ENCODE peak calls at places on chromosomes 11 and 22, in six cellular contexts. One of them, this sample, is unnamed. For H3K27me3, the result is how much of the 10 kb centered on the place peaks cover.

GRCh38 chr22:26502688-26503561 is 9.3 kb downstream of the TFIP11 start:
- DNase-seq in suprapubic skin: no peak
- DNase-seq in adrenal gland: peak
- DNase-seq in tibial artery: no peak
- DNase-seq in brain microvascular endothelial cell: peak
- DNase-seq in IMR-90: peak
- DNase-seq in this sample: peak

GRCh38 chr11:108967571-108967970 is 302.7 kb downstream of the DDX10 start:
- DNase-seq in suprapubic skin: no peak
- DNase-seq in adrenal gland: no peak
- DNase-seq in tibial artery: no peak
- DNase-seq in brain microvascular endothelial cell: no peak
- DNase-seq in IMR-90: no peak
- DNase-seq in this sample: no peak

GRCh38 chr11:21986361-21986760 is 206.5 kb upstream of the ANO5 start:
- DNase-seq in suprapubic skin: no peak
- DNase-seq in adrenal gland: no peak
- DNase-seq in tibial artery: no peak
- DNase-seq in brain microvascular endothelial cell: no peak
- DNase-seq in IMR-90: no peak
- DNase-seq in this sample: no peak

GRCh38 chr22:45112136-45112879 is 51.4 kb upstream of the NUP50 start:
- DNase-seq in suprapubic skin: no peak
- DNase-seq in adrenal gland: peak
- DNase-seq in tibial artery: no peak
- DNase-seq in brain microvascular endothelial cell: peak
- DNase-seq in IMR-90: peak
- DNase-seq in this sample: no peak

GRCh38 chr11:6012055-6012668 is 5.4 kb upstream of the OR56A4 start:
- DNase-seq in suprapubic skin: no peak
- DNase-seq in adrenal gland: no peak
- DNase-seq in tibial artery: no peak
- DNase-seq in brain microvascular endothelial cell: no peak
- DNase-seq in IMR-90: no peak
- DNase-seq in this sample: no peak

GRCh38 chr11:18699848-18700261 is 1.3 kb downstream of the TMEM86A start:
- DNase-seq in suprapubic skin: no peak
- DNase-seq in adrenal gland: peak
- DNase-seq in tibial artery: peak
- DNase-seq in brain microvascular endothelial cell: no peak
- DNase-seq in IMR-90: no peak
- DNase-seq in this sample: no peak

GRCh38 chr11:128940156-128940555 is 2.5 kb downstream of the TP53AIP1 start:
- DNase-seq in suprapubic skin: no peak
- DNase-seq in adrenal gland: no peak
- DNase-seq in tibial artery: no peak
- DNase-seq in brain microvascular endothelial cell: no peak
- DNase-seq in IMR-90: no peak
- DNase-seq in this sample: peak

GRCh38 chr22:27809226-27809625 is 7.7 kb upstream of the MN1 start:
- DNase-seq in suprapubic skin: no peak
- DNase-seq in adrenal gland: no peak
- DNase-seq in tibial artery: no peak
- DNase-seq in brain microvascular endothelial cell: no peak
- DNase-seq in IMR-90: no peak
- DNase-seq in this sample: no peak

GRCh38 chr11:44427432-44427831 is 117.5 kb upstream of the ALX4 start:
- DNase-seq in suprapubic skin: no peak
- DNase-seq in adrenal gland: no peak
- DNase-seq in tibial artery: no peak
- DNase-seq in brain microvascular endothelial cell: no peak
- DNase-seq in IMR-90: no peak
- DNase-seq in this sample: no peak

GRCh38 chr11:130580372-130580771 is 131.9 kb downstream of the ADAMTS15 start:
- DNase-seq in suprapubic skin: no peak
- DNase-seq in adrenal gland: no peak
- DNase-seq in tibial artery: no peak
- DNase-seq in brain microvascular endothelial cell: peak
- DNase-seq in IMR-90: peak
- DNase-seq in this sample: peak

GRCh38 chr11:67492069-67492727 is 9.4 kb downstream of the AIP start:
- DNase-seq in suprapubic skin: no peak
- DNase-seq in adrenal gland: no peak
- DNase-seq in tibial artery: no peak
- DNase-seq in brain microvascular endothelial cell: no peak
- DNase-seq in IMR-90: no peak
- DNase-seq in this sample: no peak

GRCh38 chr11:575324-575995 is 810 bp upstream of the PHRF1 start:
- DNase-seq in suprapubic skin: peak
- DNase-seq in adrenal gland: no peak
- DNase-seq in tibial artery: peak
- DNase-seq in brain microvascular endothelial cell: no peak
- DNase-seq in IMR-90: no peak
- DNase-seq in this sample: no peak

GRCh38 chr22:35156945-35157344 is 91.0 kb downstream of the ISX start:
- DNase-seq in suprapubic skin: no peak
- DNase-seq in adrenal gland: no peak
- DNase-seq in tibial artery: no peak
- DNase-seq in brain microvascular endothelial cell: no peak
- DNase-seq in IMR-90: no peak
- DNase-seq in this sample: no peak

GRCh38 chr22:23501708-23502107 is 78.4 kb downstream of the IGLL1 start:
- DNase-seq in suprapubic skin: no peak
- DNase-seq in adrenal gland: peak
- DNase-seq in tibial artery: no peak
- DNase-seq in brain microvascular endothelial cell: no peak
- DNase-seq in IMR-90: no peak
- DNase-seq in this sample: no peak

GRCh38 chr11:34652191-34652958 is 31.5 kb downstream of the EHF start:
- DNase-seq in suprapubic skin: no peak
- DNase-seq in adrenal gland: no peak
- DNase-seq in tibial artery: no peak
- DNase-seq in brain microvascular endothelial cell: no peak
- DNase-seq in IMR-90: peak
- DNase-seq in this sample: peak

GRCh38 chr11:6258141-6258540 is 1.5 kb upstream of the CCKBR start:
- DNase-seq in suprapubic skin: no peak
- DNase-seq in adrenal gland: no peak
- DNase-seq in tibial artery: no peak
- DNase-seq in brain microvascular endothelial cell: no peak
- DNase-seq in IMR-90: no peak
- DNase-seq in this sample: no peak

GRCh38 chr11:15434529-15434928 is 319.8 kb downstream of the INSC start:
- DNase-seq in suprapubic skin: no peak
- DNase-seq in adrenal gland: no peak
- DNase-seq in tibial artery: no peak
- DNase-seq in brain microvascular endothelial cell: no peak
- DNase-seq in IMR-90: no peak
- DNase-seq in this sample: no peak

GRCh38 chr11:65779919-65780769 is 632 bp downstream of the AP5B1 start:
- DNase-seq in suprapubic skin: peak
- DNase-seq in adrenal gland: peak
- DNase-seq in tibial artery: peak
- DNase-seq in brain microvascular endothelial cell: peak
- DNase-seq in IMR-90: peak
- DNase-seq in this sample: peak

GRCh38 chr11:21948876-21949275 is 244.0 kb upstream of the ANO5 start:
- DNase-seq in suprapubic skin: no peak
- DNase-seq in adrenal gland: no peak
- DNase-seq in tibial artery: no peak
- DNase-seq in brain microvascular endothelial cell: no peak
- DNase-seq in IMR-90: no peak
- DNase-seq in this sample: peak

GRCh38 chr11:79503028-79503427 is 62.2 kb upstream of the TENM4 start:
- DNase-seq in suprapubic skin: no peak
- DNase-seq in adrenal gland: no peak
- DNase-seq in tibial artery: no peak
- DNase-seq in brain microvascular endothelial cell: no peak
- DNase-seq in IMR-90: no peak
- DNase-seq in this sample: no peak

GRCh38 chr11:12441081-12441801 is 63.9 kb downstream of the PARVA start:
- DNase-seq in suprapubic skin: no peak
- DNase-seq in adrenal gland: no peak
- DNase-seq in tibial artery: no peak
- DNase-seq in brain microvascular endothelial cell: no peak
- DNase-seq in IMR-90: peak
- DNase-seq in this sample: peak

GRCh38 chr11:131099013-131099412 is 182.7 kb upstream of the SNX19 start:
- DNase-seq in suprapubic skin: no peak
- DNase-seq in adrenal gland: no peak
- DNase-seq in tibial artery: no peak
- DNase-seq in brain microvascular endothelial cell: peak
- DNase-seq in IMR-90: peak
- DNase-seq in this sample: peak

GRCh38 chr11:3006505-3007260 is 14.6 kb upstream of the NAP1L4 start:
- DNase-seq in suprapubic skin: no peak
- DNase-seq in adrenal gland: no peak
- DNase-seq in tibial artery: no peak
- DNase-seq in brain microvascular endothelial cell: no peak
- DNase-seq in IMR-90: no peak
- DNase-seq in this sample: no peak

GRCh38 chr11:9796276-9796675 is 132.4 kb downstream of the SWAP70 start:
- DNase-seq in suprapubic skin: no peak
- DNase-seq in adrenal gland: no peak
- DNase-seq in tibial artery: no peak
- DNase-seq in brain microvascular endothelial cell: no peak
- DNase-seq in IMR-90: no peak
- DNase-seq in this sample: no peak

GRCh38 chr22:47337161-47337621 is 574.7 kb downstream of the TBC1D22A start:
- DNase-seq in suprapubic skin: no peak
- DNase-seq in adrenal gland: no peak
- DNase-seq in tibial artery: no peak
- DNase-seq in brain microvascular endothelial cell: peak
- DNase-seq in IMR-90: peak
- DNase-seq in this sample: peak

GRCh38 chr11:81644239-81644840 is 1089.3 kb downstream of the FAM181B start:
- DNase-seq in suprapubic skin: no peak
- DNase-seq in adrenal gland: peak
- DNase-seq in tibial artery: no peak
- DNase-seq in brain microvascular endothelial cell: peak
- DNase-seq in IMR-90: peak
- DNase-seq in this sample: peak
- TF ChIP-seq CTCF in suprapubic skin: peak
- TF ChIP-seq CTCF in adrenal gland: peak
- TF ChIP-seq CTCF in tibial artery: peak
- TF ChIP-seq CTCF in brain microvascular endothelial cell: peak
- TF ChIP-seq CTCF in IMR-90: peak
- TF ChIP-seq CTCF in this sample: peak

GRCh38 chr22:41479671-41480396 is 10.9 kb downstream of the ACO2 start:
- DNase-seq in suprapubic skin: no peak
- DNase-seq in adrenal gland: no peak
- DNase-seq in tibial artery: peak
- DNase-seq in brain microvascular endothelial cell: peak
- DNase-seq in IMR-90: peak
- DNase-seq in this sample: no peak
- H3K4me3 ChIP-seq in suprapubic skin: no peak
- H3K4me3 ChIP-seq in adrenal gland: no peak
- H3K4me3 ChIP-seq in tibial artery: no peak
- H3K4me3 ChIP-seq in brain microvascular endothelial cell: no peak
- H3K4me3 ChIP-seq in IMR-90: no peak
- H3K4me3 ChIP-seq in this sample: no peak

GRCh38 chr11:77069969-77070582 is 3.3 kb downstream of the CAPN5 start:
- DNase-seq in suprapubic skin: peak
- DNase-seq in adrenal gland: no peak
- DNase-seq in tibial artery: no peak
- DNase-seq in brain microvascular endothelial cell: no peak
- DNase-seq in IMR-90: no peak
- DNase-seq in this sample: no peak
- H3K27me3 ChIP-seq in suprapubic skin: under half
- H3K27me3 ChIP-seq in adrenal gland: under half
- H3K27me3 ChIP-seq in tibial artery: under half
- H3K27me3 ChIP-seq in brain microvascular endothelial cell: under half
- H3K27me3 ChIP-seq in IMR-90: under half
- H3K27me3 ChIP-seq in this sample: under half

GRCh38 chr11:8242480-8243280 is 21.0 kb downstream of the LMO1 start:
- DNase-seq in suprapubic skin: no peak
- DNase-seq in adrenal gland: no peak
- DNase-seq in tibial artery: no peak
- DNase-seq in brain microvascular endothelial cell: no peak
- DNase-seq in IMR-90: no peak
- DNase-seq in this sample: no peak
- TF ChIP-seq CTCF in suprapubic skin: no peak
- TF ChIP-seq CTCF in adrenal gland: no peak
- TF ChIP-seq CTCF in tibial artery: no peak
- TF ChIP-seq CTCF in brain microvascular endothelial cell: no peak
- TF ChIP-seq CTCF in IMR-90: no peak
- TF ChIP-seq CTCF in this sample: no peak

GRCh38 chr22:37146507-37147180 is 3.1 kb downstream of the IL2RB start:
- DNase-seq in suprapubic skin: no peak
- DNase-seq in adrenal gland: no peak
- DNase-seq in tibial artery: no peak
- DNase-seq in brain microvascular endothelial cell: no peak
- DNase-seq in IMR-90: no peak
- DNase-seq in this sample: no peak

GRCh38 chr22:37144180-37144554 is 5.5 kb downstream of the IL2RB start:
- DNase-seq in suprapubic skin: no peak
- DNase-seq in adrenal gland: no peak
- DNase-seq in tibial artery: no peak
- DNase-seq in brain microvascular endothelial cell: no peak
- DNase-seq in IMR-90: no peak
- DNase-seq in this sample: no peak

GRCh38 chr22:37148031-37148651 is 1.6 kb downstream of the IL2RB start:
- DNase-seq in suprapubic skin: no peak
- DNase-seq in adrenal gland: no peak
- DNase-seq in tibial artery: no peak
- DNase-seq in brain microvascular endothelial cell: no peak
- DNase-seq in IMR-90: no peak
- DNase-seq in this sample: no peak

GRCh38 chr22:37147186-37147990 is 2.3 kb downstream of the IL2RB start:
- DNase-seq in suprapubic skin: no peak
- DNase-seq in adrenal gland: no peak
- DNase-seq in tibial artery: no peak
- DNase-seq in brain microvascular endothelial cell: no peak
- DNase-seq in IMR-90: no peak
- DNase-seq in this sample: no peak

GRCh38 chr22:37145415-37146385 is 4.0 kb downstream of the IL2RB start:
- DNase-seq in suprapubic skin: no peak
- DNase-seq in adrenal gland: no peak
- DNase-seq in tibial artery: no peak
- DNase-seq in brain microvascular endothelial cell: no peak
- DNase-seq in IMR-90: peak
- DNase-seq in this sample: peak
- H3K4me3 ChIP-seq in suprapubic skin: peak
- H3K4me3 ChIP-seq in adrenal gland: no peak
- H3K4me3 ChIP-seq in tibial artery: no peak
- H3K4me3 ChIP-seq in brain microvascular endothelial cell: no peak
- H3K4me3 ChIP-seq in IMR-90: no peak
- H3K4me3 ChIP-seq in this sample: no peak

DNA sequence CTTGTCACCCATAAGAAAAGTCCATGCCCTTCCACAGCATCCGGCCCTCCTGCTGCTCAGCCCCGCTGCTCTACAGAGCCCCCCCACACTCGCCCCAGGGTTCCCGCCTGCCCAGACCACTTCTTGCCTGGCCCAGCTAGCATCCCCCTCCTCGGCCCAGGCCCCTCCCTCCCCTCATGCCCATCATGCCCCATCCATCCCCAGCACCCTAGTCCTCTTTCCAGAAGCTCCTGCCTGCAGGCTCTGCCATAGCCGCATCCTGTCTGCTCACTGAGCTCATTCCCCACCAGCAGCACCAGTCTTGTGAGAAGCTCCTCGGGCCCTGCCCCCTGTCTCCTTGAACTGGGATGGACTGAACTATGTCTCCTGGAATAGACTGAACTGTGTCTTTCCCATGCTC is 54.5 kb downstream of the LINC01488 start:
- DNase-seq in suprapubic skin: peak
- DNase-seq in adrenal gland: no peak
- DNase-seq in tibial artery: no peak
- DNase-seq in brain microvascular endothelial cell: no peak
- DNase-seq in IMR-90: no peak
- DNase-seq in this sample: no peak
- H3K27me3 ChIP-seq in suprapubic skin: under half
- H3K27me3 ChIP-seq in adrenal gland: under half
- H3K27me3 ChIP-seq in tibial artery: under half
- H3K27me3 ChIP-seq in brain microvascular endothelial cell: under half
- H3K27me3 ChIP-seq in IMR-90: under half
- H3K27me3 ChIP-seq in this sample: under half

This sample was measured in bronchial epithelial cell.